ENCODE peak calls at places on chromosomes 6 and 20, in nine cellular contexts. R is colonic mucosa, Y is fibroblast of pulmonary artery, E is stomach, T is natural killer cell, A is lower lobe of right lung, O is astrocyte of the spinal cord, F is heart right ventricle, D is coronary artery. B is an unnamed sample.

GRCh38 chr6:31079656-31080261 is 32.6 kb downstream of the C6orf15 start:
- DNase-seq in R (peak), Y (peak), E (peak), T (peak), A (peak), O (peak), F (peak), D (no peak), B (no peak)

GRCh38 chr6:156347251-156348049 is 429.7 kb upstream of the ARID1B start:
- DNase-seq in R (no peak), Y (no peak), E (no peak), T (no peak), A (no peak), O (peak), F (no peak), D (no peak), B (no peak)

GRCh38 chr6:163923658-163924411 is 509.3 kb downstream of the QKI start:
- DNase-seq in R (no peak), Y (no peak), E (no peak), T (no peak), A (no peak), O (no peak), F (no peak), D (no peak), B (no peak)

GRCh38 chr6:12802440-12802839 is 85.9 kb downstream of the PHACTR1 start:
- DNase-seq in R (no peak), Y (no peak), E (no peak), T (no peak), A (no peak), O (no peak), F (no peak), D (no peak), B (no peak)

GRCh38 chr6:56719310-56719709 is 76.6 kb upstream of the DST start:
- DNase-seq in R (no peak), Y (no peak), E (no peak), T (no peak), A (no peak), O (no peak), F (no peak), D (no peak), B (no peak)

GRCh38 chr6:95614094-95614493 is 36.8 kb downstream of the MANEA start:
- DNase-seq in R (no peak), Y (peak), E (no peak), T (no peak), A (no peak), O (no peak), F (no peak), D (no peak), B (no peak)

GRCh38 chr20:11001767-11002540 is 328.2 kb upstream of the JAG1 start:
- DNase-seq in R (no peak), Y (peak), E (no peak), T (no peak), A (no peak), O (peak), F (no peak), D (no peak), B (no peak)

GRCh38 chr20:10861086-10861485 is 187.3 kb upstream of the JAG1 start:
- DNase-seq in R (no peak), Y (peak), E (no peak), T (no peak), A (no peak), O (peak), F (no peak), D (no peak), B (no peak)

GRCh38 chr20:4836935-4837334 is 115.2 kb downstream of the PRND start:
- DNase-seq in R (no peak), Y (no peak), E (no peak), T (no peak), A (no peak), O (no peak), F (no peak), D (no peak), B (no peak)

GRCh38 chr6:131998255-131998982 is 47.2 kb upstream of the CCN2 start:
- DNase-seq in R (no peak), Y (peak), E (no peak), T (no peak), A (no peak), O (peak), F (peak), D (no peak), B (no peak)

GRCh38 chr6:113856011-113856551 is 1.1 kb upstream of the MARCKS start:
- DNase-seq in R (peak), Y (peak), E (peak), T (no peak), A (no peak), O (peak), F (peak), D (no peak), B (no peak)

GRCh38 chr20:40305303-40305702 is 383.7 kb downstream of the MAFB start:
- DNase-seq in R (no peak), Y (no peak), E (no peak), T (no peak), A (no peak), O (no peak), F (no peak), D (no peak), B (no peak)

GRCh38 chr6:3331948-3332347 is 73.2 kb downstream of the PSMG4 start:
- DNase-seq in R (no peak), Y (no peak), E (no peak), T (no peak), A (no peak), O (no peak), F (no peak), D (no peak), B (no peak)

GRCh38 chr20:41149679-41150131 is 12.4 kb downstream of the PLCG1 start:
- DNase-seq in R (peak), Y (no peak), E (no peak), T (no peak), A (peak), O (peak), F (no peak), D (no peak), B (no peak)

GRCh38 chr6:156775717-156776116 is 1.5 kb upstream of the ARID1B start:
- DNase-seq in R (no peak), Y (no peak), E (no peak), T (no peak), A (no peak), O (no peak), F (no peak), D (no peak), B (no peak)

GRCh38 chr6:151391021-151391470 is 313 bp downstream of the ZBTB2 start:
- DNase-seq in R (peak), Y (peak), E (peak), T (peak), A (peak), O (peak), F (peak), D (peak), B (no peak)

GRCh38 chr6:38155144-38155543 is 335.6 kb downstream of the ZFAND3 start:
- DNase-seq in R (no peak), Y (peak), E (no peak), T (no peak), A (peak), O (peak), F (peak), D (no peak), B (no peak)

GRCh38 chr20:64036346-64037198 is 590 bp downstream of the C20orf204 start:
- DNase-seq in R (no peak), Y (no peak), E (no peak), T (no peak), A (no peak), O (no peak), F (no peak), D (no peak), B (no peak)

GRCh38 chr20:59743767-59744485 is 139.6 kb downstream of the PHACTR3 start:
- DNase-seq in R (peak), Y (no peak), E (no peak), T (no peak), A (no peak), O (no peak), F (no peak), D (no peak), B (no peak)

GRCh38 chr6:24517659-24518538 is 23.1 kb downstream of the ALDH5A1 start:
- DNase-seq in R (no peak), Y (no peak), E (no peak), T (no peak), A (no peak), O (no peak), F (no peak), D (no peak), B (no peak)

GRCh38 chr6:144315226-144315980 is 30.3 kb downstream of the UTRN start:
- DNase-seq in R (no peak), Y (no peak), E (peak), T (no peak), A (no peak), O (no peak), F (peak), D (no peak), B (no peak)

GRCh38 chr20:61105395-61105794 is 146.7 kb upstream of the CDH4 start:
- DNase-seq in R (no peak), Y (no peak), E (no peak), T (no peak), A (no peak), O (no peak), F (no peak), D (no peak), B (no peak)

GRCh38 chr6:28841290-28841689 is 82.5 kb downstream of the TRIM27 start:
- DNase-seq in R (no peak), Y (no peak), E (no peak), T (no peak), A (no peak), O (no peak), F (no peak), D (no peak), B (no peak)

GRCh38 chr6:169849396-169849795 is 98.0 kb downstream of the ERMARD start:
- DNase-seq in R (no peak), Y (no peak), E (peak), T (no peak), A (no peak), O (no peak), F (no peak), D (peak), B (no peak)

GRCh38 chr6:14441371-14441781 is 323.8 kb downstream of the CD83 start:
- DNase-seq in R (no peak), Y (peak), E (no peak), T (no peak), A (no peak), O (no peak), F (peak), D (no peak), B (no peak)

GRCh38 chr6:113944701-113945100 is 26.2 kb downstream of the HDAC2 start:
- DNase-seq in R (no peak), Y (peak), E (no peak), T (no peak), A (no peak), O (peak), F (no peak), D (no peak), B (no peak)

GRCh38 chr6:162907876-162908481 is 180.2 kb downstream of the PACRG start:
- DNase-seq in R (no peak), Y (peak), E (no peak), T (no peak), A (no peak), O (peak), F (no peak), D (no peak), B (no peak)

GRCh38 chr20:54200487-54201267 is 7.2 kb upstream of the PFDN4 start:
- DNase-seq in R (peak), Y (no peak), E (no peak), T (no peak), A (no peak), O (no peak), F (no peak), D (no peak), B (no peak)

GRCh38 chr20:31476648-31477220 is 1.6 kb downstream of the REM1 start:
- DNase-seq in R (no peak), Y (peak), E (no peak), T (no peak), A (no peak), O (no peak), F (no peak), D (no peak), B (no peak)

GRCh38 chr6:52392944-52393343 is 27.2 kb upstream of the EFHC1 start:
- DNase-seq in R (no peak), Y (peak), E (no peak), T (no peak), A (no peak), O (peak), F (no peak), D (no peak), B (no peak)

GRCh38 chr6:44158770-44159228 is at the start of gene CAPN11:
- DNase-seq in R (no peak), Y (no peak), E (no peak), T (no peak), A (no peak), O (no peak), F (no peak), D (no peak), B (no peak)

GRCh38 chr6:124393536-124393935 is 568.7 kb upstream of the RNF217 start:
- DNase-seq in R (no peak), Y (no peak), E (no peak), T (no peak), A (no peak), O (peak), F (no peak), D (no peak), B (no peak)

GRCh38 chr6:33595001-33595846 is 15.1 kb upstream of the BAK1 start:
- DNase-seq in R (no peak), Y (no peak), E (no peak), T (no peak), A (no peak), O (no peak), F (no peak), D (no peak), B (no peak)

GRCh38 chr6:158663465-158664167 is 13.8 kb downstream of the SYTL3 start:
- DNase-seq in R (no peak), Y (no peak), E (peak), T (no peak), A (no peak), O (no peak), F (no peak), D (no peak), B (no peak)

GRCh38 chr6:138722425-138723371 is 50.9 kb upstream of the CCDC28A start:
- DNase-seq in R (no peak), Y (peak), E (no peak), T (no peak), A (no peak), O (peak), F (no peak), D (no peak), B (no peak)

GRCh38 chr6:142693446-142693845 is 251.5 kb downstream of the HIVEP2 start:
- DNase-seq in R (no peak), Y (peak), E (no peak), T (no peak), A (no peak), O (peak), F (no peak), D (no peak), B (no peak)

GRCh38 chr6:46638650-46639049 is 14.0 kb downstream of the CYP39A1 start:
- DNase-seq in R (no peak), Y (no peak), E (no peak), T (no peak), A (no peak), O (no peak), F (no peak), D (no peak), B (no peak)

GRCh38 chr6:11044712-11045167 is 635 bp upstream of the ELOVL2 start:
- DNase-seq in R (no peak), Y (no peak), E (no peak), T (no peak), A (no peak), O (no peak), F (no peak), D (no peak), B (no peak)

GRCh38 chr6:11042025-11042749 is 1.9 kb downstream of the ELOVL2 start:
- DNase-seq in R (no peak), Y (no peak), E (no peak), T (no peak), A (no peak), O (no peak), F (no peak), D (no peak), B (no peak)

GRCh38 chr6:11043552-11043960 is 549 bp downstream of the ELOVL2 start:
- DNase-seq in R (no peak), Y (no peak), E (no peak), T (no peak), A (no peak), O (no peak), F (no peak), D (no peak), B (no peak)

GRCh38 chr6:11042750-11043551 is 1.2 kb downstream of the ELOVL2 start:
- DNase-seq in R (no peak), Y (peak), E (no peak), T (no peak), A (no peak), O (peak), F (peak), D (no peak), B (no peak)

GRCh38 chr6:11043961-11044711 is at the start of gene ELOVL2:
- DNase-seq in R (no peak), Y (peak), E (no peak), T (no peak), A (no peak), O (peak), F (peak), D (no peak), B (no peak)
- TF ChIP-seq CTCF in R (no peak), Y (peak), E (peak), T (no peak), A (peak), O (peak), F (peak), D (no peak), B (peak)

DNA sequence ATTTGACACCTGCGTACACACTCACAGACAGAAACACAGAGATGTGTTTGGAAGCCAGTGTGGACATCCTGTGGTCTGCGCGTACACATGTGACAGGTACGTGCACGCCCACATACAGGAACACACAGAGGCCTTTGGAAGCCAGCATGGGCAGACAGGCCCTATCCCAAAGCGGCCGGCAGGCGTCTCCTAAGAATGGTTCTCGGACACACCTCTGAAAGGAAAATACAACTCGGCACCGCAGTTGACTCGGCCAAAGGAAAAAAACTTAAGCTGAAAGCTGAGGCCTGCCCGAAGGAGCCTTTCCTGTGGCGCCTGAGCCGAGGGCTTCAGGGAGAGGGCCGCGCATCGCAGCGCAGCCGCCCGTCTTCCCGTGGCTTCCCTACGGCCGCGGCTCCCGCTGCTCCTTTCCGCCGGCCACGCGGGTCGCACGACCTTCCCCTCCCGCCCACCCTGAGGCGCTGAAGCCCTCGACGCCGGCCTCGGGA is 1.4 kb upstream of the CEP43 start:
- DNase-seq in R (peak), Y (peak), E (peak), T (peak), A (peak), O (peak), F (peak), D (no peak), B (no peak)
- TF ChIP-seq CTCF in R (peak), Y (peak), E (peak), T (no peak), A (peak), O (peak), F (no peak), D (no peak), B (peak)

DNA sequence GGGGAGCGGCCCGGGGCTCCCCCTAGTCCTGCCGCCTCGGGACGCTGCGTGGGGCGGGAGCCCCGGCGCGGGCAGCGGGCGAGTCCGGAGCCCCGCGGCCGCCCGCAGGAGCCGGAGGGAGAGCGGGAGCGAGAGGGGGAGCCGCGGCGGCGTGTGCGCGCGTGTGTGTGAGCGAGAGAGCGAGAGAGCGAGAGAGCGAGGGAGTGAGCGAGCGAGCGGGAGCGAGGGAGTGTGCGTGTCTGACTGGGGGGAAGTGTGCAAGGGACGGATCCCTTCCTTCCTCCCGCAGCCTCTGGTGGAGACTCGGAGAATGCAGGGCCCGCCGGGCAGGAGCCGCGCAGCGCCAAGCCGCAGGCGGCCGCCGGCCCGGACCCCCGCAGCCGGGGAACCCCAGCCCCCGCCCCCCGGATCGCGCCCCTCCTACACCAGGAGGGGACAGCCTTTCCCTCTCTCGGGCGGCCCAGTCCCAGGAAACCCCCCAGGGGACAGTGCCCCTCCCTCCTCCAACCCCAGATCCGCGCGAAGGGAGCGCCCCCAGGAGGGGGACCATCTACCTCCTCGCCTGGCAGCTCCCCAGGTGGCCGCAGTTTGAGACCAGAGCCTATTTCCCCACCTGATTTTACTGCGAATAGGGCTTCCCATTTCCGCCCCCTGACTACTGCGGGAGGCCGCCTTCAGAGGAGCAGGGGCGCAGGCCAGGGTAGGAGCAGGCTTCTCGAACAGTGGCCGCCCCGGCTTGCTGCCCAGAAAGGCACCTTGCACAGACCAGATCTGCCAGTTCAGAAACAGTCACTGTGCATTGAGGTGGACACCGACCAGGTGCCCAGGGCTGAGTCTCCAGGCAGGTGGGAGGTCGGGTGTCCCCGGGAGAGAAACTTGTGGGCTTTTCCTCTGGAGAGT is at the start of gene CDH22:
- DNase-seq in R (no peak), Y (peak), E (peak), T (peak), A (peak), O (no peak), F (peak), D (no peak), B (no peak)
- TF ChIP-seq CTCF in R (no peak), Y (peak), E (peak), T (no peak), A (no peak), O (peak), F (peak), D (no peak), B (peak)

GRCh38 chr6:48092550-48093217 is 18.3 kb downstream of the PTCHD4 start:
- DNase-seq in R (no peak), Y (no peak), E (no peak), T (no peak), A (no peak), O (no peak), F (no peak), D (no peak), B (no peak)

GRCh38 chr6:48085131-48085741 is 25.8 kb downstream of the PTCHD4 start:
- DNase-seq in R (no peak), Y (no peak), E (no peak), T (no peak), A (no peak), O (no peak), F (no peak), D (no peak), B (no peak)

GRCh38 chr6:48086187-48086586 is 24.8 kb downstream of the PTCHD4 start:
- DNase-seq in R (no peak), Y (no peak), E (no peak), T (no peak), A (no peak), O (no peak), F (no peak), D (no peak), B (no peak)

GRCh38 chr6:48084201-48084600 is 26.8 kb downstream of the PTCHD4 start:
- DNase-seq in R (no peak), Y (peak), E (no peak), T (no peak), A (no peak), O (no peak), F (no peak), D (no peak), B (no peak)

DNA sequence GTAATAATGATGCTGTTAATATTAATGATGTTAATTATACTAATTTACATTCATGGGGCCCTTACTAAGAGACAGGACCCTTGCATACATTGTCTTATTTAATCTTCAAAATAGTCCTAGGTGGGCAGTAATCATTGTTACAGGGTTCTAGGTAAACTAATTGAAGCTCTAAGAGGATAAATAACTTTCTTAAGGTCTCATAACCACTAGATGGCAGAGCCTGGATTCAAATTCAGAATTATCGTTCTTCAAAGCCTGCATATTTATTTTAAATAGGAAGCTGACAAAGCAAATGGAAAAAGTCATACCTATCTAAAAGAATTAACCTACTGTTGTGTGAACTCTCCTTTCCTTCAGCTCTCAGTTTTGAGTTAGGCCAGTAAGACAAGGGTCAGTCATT is 23.5 kb downstream of the PTCHD4 start:
- DNase-seq in R (no peak), Y (peak), E (no peak), T (no peak), A (no peak), O (peak), F (no peak), D (no peak), B (no peak)
- TF ChIP-seq CTCF in R (no peak), Y (peak), E (no peak), T (no peak), A (peak), O (peak), F (no peak), D (no peak), B (peak)

B was measured in chondrocyte.